ENCODE peak calls at places on chromosomes 4 and X, in six cellular contexts. One of them, this sample, is unnamed.

GRCh38 chrX:46485897-46486296 is 59.3 kb downstream of the ZNF674 start:
- DNase-seq in iris pigment epithelial cell: no peak
- DNase-seq in kidney epithelial cell: no peak
- DNase-seq in stimulated activated CD8-positive, alpha-beta memory T cell treated with anti-CD3 and anti-CD28 coated beads, Interleukin-15, amount 100 ng/mL, for 24 hours: no peak
- DNase-seq in choroid plexus epithelial cell: no peak
- DNase-seq in stimulated activated CD4-positive, alpha-beta T cell treated with anti-CD3 and anti-CD28 coated beads, Interleukin-1b, Interleukin-23, amount 100 ng/mL, for 1 hour: no peak
- DNase-seq in this sample: no peak

GRCh38 chr4:165873298-165874071 is 448 bp downstream of the TLL1 start:
- DNase-seq in iris pigment epithelial cell: peak
- DNase-seq in kidney epithelial cell: no peak
- DNase-seq in stimulated activated CD8-positive, alpha-beta memory T cell treated with anti-CD3 and anti-CD28 coated beads, Interleukin-15, amount 100 ng/mL, for 24 hours: no peak
- DNase-seq in choroid plexus epithelial cell: no peak
- DNase-seq in stimulated activated CD4-positive, alpha-beta T cell treated with anti-CD3 and anti-CD28 coated beads, Interleukin-1b, Interleukin-23, amount 100 ng/mL, for 1 hour: no peak
- DNase-seq in this sample: no peak

GRCh38 chr4:174107749-174108354 is 175.6 kb downstream of the FBXO8 start:
- DNase-seq in iris pigment epithelial cell: no peak
- DNase-seq in kidney epithelial cell: no peak
- DNase-seq in stimulated activated CD8-positive, alpha-beta memory T cell treated with anti-CD3 and anti-CD28 coated beads, Interleukin-15, amount 100 ng/mL, for 24 hours: no peak
- DNase-seq in choroid plexus epithelial cell: no peak
- DNase-seq in stimulated activated CD4-positive, alpha-beta T cell treated with anti-CD3 and anti-CD28 coated beads, Interleukin-1b, Interleukin-23, amount 100 ng/mL, for 1 hour: no peak
- DNase-seq in this sample: no peak

GRCh38 chr4:134944115-134944514 is 742.5 kb upstream of the PABPC4L start:
- DNase-seq in iris pigment epithelial cell: no peak
- DNase-seq in kidney epithelial cell: no peak
- DNase-seq in stimulated activated CD8-positive, alpha-beta memory T cell treated with anti-CD3 and anti-CD28 coated beads, Interleukin-15, amount 100 ng/mL, for 24 hours: no peak
- DNase-seq in choroid plexus epithelial cell: no peak
- DNase-seq in stimulated activated CD4-positive, alpha-beta T cell treated with anti-CD3 and anti-CD28 coated beads, Interleukin-1b, Interleukin-23, amount 100 ng/mL, for 1 hour: no peak
- DNase-seq in this sample: no peak

GRCh38 chr4:99755223-99755944 is 61.2 kb upstream of the DAPP1 start:
- DNase-seq in iris pigment epithelial cell: peak
- DNase-seq in kidney epithelial cell: no peak
- DNase-seq in stimulated activated CD8-positive, alpha-beta memory T cell treated with anti-CD3 and anti-CD28 coated beads, Interleukin-15, amount 100 ng/mL, for 24 hours: no peak
- DNase-seq in choroid plexus epithelial cell: peak
- DNase-seq in stimulated activated CD4-positive, alpha-beta T cell treated with anti-CD3 and anti-CD28 coated beads, Interleukin-1b, Interleukin-23, amount 100 ng/mL, for 1 hour: no peak
- DNase-seq in this sample: no peak

GRCh38 chr4:153022233-153022632 is 86.1 kb downstream of the FHDC1 start:
- DNase-seq in iris pigment epithelial cell: no peak
- DNase-seq in kidney epithelial cell: no peak
- DNase-seq in stimulated activated CD8-positive, alpha-beta memory T cell treated with anti-CD3 and anti-CD28 coated beads, Interleukin-15, amount 100 ng/mL, for 24 hours: no peak
- DNase-seq in choroid plexus epithelial cell: no peak
- DNase-seq in stimulated activated CD4-positive, alpha-beta T cell treated with anti-CD3 and anti-CD28 coated beads, Interleukin-1b, Interleukin-23, amount 100 ng/mL, for 1 hour: no peak
- DNase-seq in this sample: no peak

GRCh38 chr4:152352645-152353116 is 183.2 kb downstream of the FBXW7 start:
- DNase-seq in iris pigment epithelial cell: peak
- DNase-seq in kidney epithelial cell: peak
- DNase-seq in stimulated activated CD8-positive, alpha-beta memory T cell treated with anti-CD3 and anti-CD28 coated beads, Interleukin-15, amount 100 ng/mL, for 24 hours: no peak
- DNase-seq in choroid plexus epithelial cell: peak
- DNase-seq in stimulated activated CD4-positive, alpha-beta T cell treated with anti-CD3 and anti-CD28 coated beads, Interleukin-1b, Interleukin-23, amount 100 ng/mL, for 1 hour: no peak
- DNase-seq in this sample: no peak

GRCh38 chr4:37812713-37813112 is 13.8 kb upstream of the PGM2 start:
- DNase-seq in iris pigment epithelial cell: peak
- DNase-seq in kidney epithelial cell: no peak
- DNase-seq in stimulated activated CD8-positive, alpha-beta memory T cell treated with anti-CD3 and anti-CD28 coated beads, Interleukin-15, amount 100 ng/mL, for 24 hours: no peak
- DNase-seq in choroid plexus epithelial cell: peak
- DNase-seq in stimulated activated CD4-positive, alpha-beta T cell treated with anti-CD3 and anti-CD28 coated beads, Interleukin-1b, Interleukin-23, amount 100 ng/mL, for 1 hour: no peak
- DNase-seq in this sample: no peak

GRCh38 chr4:176377705-176378302 is 58.0 kb downstream of the SPCS3 start:
- DNase-seq in iris pigment epithelial cell: peak
- DNase-seq in kidney epithelial cell: no peak
- DNase-seq in stimulated activated CD8-positive, alpha-beta memory T cell treated with anti-CD3 and anti-CD28 coated beads, Interleukin-15, amount 100 ng/mL, for 24 hours: no peak
- DNase-seq in choroid plexus epithelial cell: peak
- DNase-seq in stimulated activated CD4-positive, alpha-beta T cell treated with anti-CD3 and anti-CD28 coated beads, Interleukin-1b, Interleukin-23, amount 100 ng/mL, for 1 hour: no peak
- DNase-seq in this sample: no peak

GRCh38 chrX:133892337-133892736 is 93.1 kb downstream of the GPC3 start:
- DNase-seq in iris pigment epithelial cell: no peak
- DNase-seq in kidney epithelial cell: no peak
- DNase-seq in stimulated activated CD8-positive, alpha-beta memory T cell treated with anti-CD3 and anti-CD28 coated beads, Interleukin-15, amount 100 ng/mL, for 24 hours: no peak
- DNase-seq in choroid plexus epithelial cell: no peak
- DNase-seq in stimulated activated CD4-positive, alpha-beta T cell treated with anti-CD3 and anti-CD28 coated beads, Interleukin-1b, Interleukin-23, amount 100 ng/mL, for 1 hour: no peak
- DNase-seq in this sample: no peak

GRCh38 chr4:171813195-171813955 is at the start of gene GALNTL6:
- DNase-seq in iris pigment epithelial cell: peak
- DNase-seq in kidney epithelial cell: no peak
- DNase-seq in stimulated activated CD8-positive, alpha-beta memory T cell treated with anti-CD3 and anti-CD28 coated beads, Interleukin-15, amount 100 ng/mL, for 24 hours: no peak
- DNase-seq in choroid plexus epithelial cell: peak
- DNase-seq in stimulated activated CD4-positive, alpha-beta T cell treated with anti-CD3 and anti-CD28 coated beads, Interleukin-1b, Interleukin-23, amount 100 ng/mL, for 1 hour: no peak
- DNase-seq in this sample: no peak

GRCh38 chr4:61194601-61195000 is 5.5 kb upstream of the ADGRL3 start:
- DNase-seq in iris pigment epithelial cell: no peak
- DNase-seq in kidney epithelial cell: no peak
- DNase-seq in stimulated activated CD8-positive, alpha-beta memory T cell treated with anti-CD3 and anti-CD28 coated beads, Interleukin-15, amount 100 ng/mL, for 24 hours: no peak
- DNase-seq in choroid plexus epithelial cell: no peak
- DNase-seq in stimulated activated CD4-positive, alpha-beta T cell treated with anti-CD3 and anti-CD28 coated beads, Interleukin-1b, Interleukin-23, amount 100 ng/mL, for 1 hour: no peak
- DNase-seq in this sample: no peak

GRCh38 chrX:110026099-110026844 is 23.4 kb downstream of the TMEM164 start:
- DNase-seq in iris pigment epithelial cell: no peak
- DNase-seq in kidney epithelial cell: no peak
- DNase-seq in stimulated activated CD8-positive, alpha-beta memory T cell treated with anti-CD3 and anti-CD28 coated beads, Interleukin-15, amount 100 ng/mL, for 24 hours: no peak
- DNase-seq in choroid plexus epithelial cell: no peak
- DNase-seq in stimulated activated CD4-positive, alpha-beta T cell treated with anti-CD3 and anti-CD28 coated beads, Interleukin-1b, Interleukin-23, amount 100 ng/mL, for 1 hour: no peak
- DNase-seq in this sample: no peak

GRCh38 chr4:31714238-31714637 is 994.1 kb downstream of the PCDH7 start:
- DNase-seq in iris pigment epithelial cell: no peak
- DNase-seq in kidney epithelial cell: no peak
- DNase-seq in stimulated activated CD8-positive, alpha-beta memory T cell treated with anti-CD3 and anti-CD28 coated beads, Interleukin-15, amount 100 ng/mL, for 24 hours: no peak
- DNase-seq in choroid plexus epithelial cell: no peak
- DNase-seq in stimulated activated CD4-positive, alpha-beta T cell treated with anti-CD3 and anti-CD28 coated beads, Interleukin-1b, Interleukin-23, amount 100 ng/mL, for 1 hour: no peak
- DNase-seq in this sample: no peak

GRCh38 chrX:70386240-70386639 is 36.9 kb upstream of the GDPD2 start:
- DNase-seq in iris pigment epithelial cell: peak
- DNase-seq in kidney epithelial cell: no peak
- DNase-seq in stimulated activated CD8-positive, alpha-beta memory T cell treated with anti-CD3 and anti-CD28 coated beads, Interleukin-15, amount 100 ng/mL, for 24 hours: no peak
- DNase-seq in choroid plexus epithelial cell: no peak
- DNase-seq in stimulated activated CD4-positive, alpha-beta T cell treated with anti-CD3 and anti-CD28 coated beads, Interleukin-1b, Interleukin-23, amount 100 ng/mL, for 1 hour: no peak
- DNase-seq in this sample: no peak

GRCh38 chrX:65241059-65241721 is 264.9 kb upstream of the ZC4H2 start:
- DNase-seq in iris pigment epithelial cell: no peak
- DNase-seq in kidney epithelial cell: no peak
- DNase-seq in stimulated activated CD8-positive, alpha-beta memory T cell treated with anti-CD3 and anti-CD28 coated beads, Interleukin-15, amount 100 ng/mL, for 24 hours: no peak
- DNase-seq in choroid plexus epithelial cell: no peak
- DNase-seq in stimulated activated CD4-positive, alpha-beta T cell treated with anti-CD3 and anti-CD28 coated beads, Interleukin-1b, Interleukin-23, amount 100 ng/mL, for 1 hour: no peak
- DNase-seq in this sample: no peak

GRCh38 chr4:39354178-39354503 is 12.0 kb downstream of the RFC1 start:
- DNase-seq in iris pigment epithelial cell: no peak
- DNase-seq in kidney epithelial cell: no peak
- DNase-seq in stimulated activated CD8-positive, alpha-beta memory T cell treated with anti-CD3 and anti-CD28 coated beads, Interleukin-15, amount 100 ng/mL, for 24 hours: no peak
- DNase-seq in choroid plexus epithelial cell: no peak
- DNase-seq in stimulated activated CD4-positive, alpha-beta T cell treated with anti-CD3 and anti-CD28 coated beads, Interleukin-1b, Interleukin-23, amount 100 ng/mL, for 1 hour: no peak
- DNase-seq in this sample: no peak

GRCh38 chrX:133362538-133362937 is 52.8 kb downstream of the GPC4 start:
- DNase-seq in iris pigment epithelial cell: no peak
- DNase-seq in kidney epithelial cell: no peak
- DNase-seq in stimulated activated CD8-positive, alpha-beta memory T cell treated with anti-CD3 and anti-CD28 coated beads, Interleukin-15, amount 100 ng/mL, for 24 hours: no peak
- DNase-seq in choroid plexus epithelial cell: no peak
- DNase-seq in stimulated activated CD4-positive, alpha-beta T cell treated with anti-CD3 and anti-CD28 coated beads, Interleukin-1b, Interleukin-23, amount 100 ng/mL, for 1 hour: no peak
- DNase-seq in this sample: no peak

GRCh38 chr4:83552924-83553323 is 17.0 kb downstream of the GPAT3 start:
- DNase-seq in iris pigment epithelial cell: peak
- DNase-seq in kidney epithelial cell: peak
- DNase-seq in stimulated activated CD8-positive, alpha-beta memory T cell treated with anti-CD3 and anti-CD28 coated beads, Interleukin-15, amount 100 ng/mL, for 24 hours: no peak
- DNase-seq in choroid plexus epithelial cell: peak
- DNase-seq in stimulated activated CD4-positive, alpha-beta T cell treated with anti-CD3 and anti-CD28 coated beads, Interleukin-1b, Interleukin-23, amount 100 ng/mL, for 1 hour: no peak
- DNase-seq in this sample: no peak

GRCh38 chrX:65926095-65927019 is 113.5 kb downstream of the VSIG4 start:
- DNase-seq in iris pigment epithelial cell: no peak
- DNase-seq in kidney epithelial cell: no peak
- DNase-seq in stimulated activated CD8-positive, alpha-beta memory T cell treated with anti-CD3 and anti-CD28 coated beads, Interleukin-15, amount 100 ng/mL, for 24 hours: no peak
- DNase-seq in choroid plexus epithelial cell: no peak
- DNase-seq in stimulated activated CD4-positive, alpha-beta T cell treated with anti-CD3 and anti-CD28 coated beads, Interleukin-1b, Interleukin-23, amount 100 ng/mL, for 1 hour: no peak
- DNase-seq in this sample: no peak

GRCh38 chrX:55702611-55703010 is 14.9 kb upstream of the RRAGB start:
- DNase-seq in iris pigment epithelial cell: no peak
- DNase-seq in kidney epithelial cell: no peak
- DNase-seq in stimulated activated CD8-positive, alpha-beta memory T cell treated with anti-CD3 and anti-CD28 coated beads, Interleukin-15, amount 100 ng/mL, for 24 hours: no peak
- DNase-seq in choroid plexus epithelial cell: no peak
- DNase-seq in stimulated activated CD4-positive, alpha-beta T cell treated with anti-CD3 and anti-CD28 coated beads, Interleukin-1b, Interleukin-23, amount 100 ng/mL, for 1 hour: no peak
- DNase-seq in this sample: no peak

GRCh38 chr4:185464887-185465286 is 6.6 kb downstream of the CCDC110 start:
- DNase-seq in iris pigment epithelial cell: peak
- DNase-seq in kidney epithelial cell: no peak
- DNase-seq in stimulated activated CD8-positive, alpha-beta memory T cell treated with anti-CD3 and anti-CD28 coated beads, Interleukin-15, amount 100 ng/mL, for 24 hours: no peak
- DNase-seq in choroid plexus epithelial cell: no peak
- DNase-seq in stimulated activated CD4-positive, alpha-beta T cell treated with anti-CD3 and anti-CD28 coated beads, Interleukin-1b, Interleukin-23, amount 100 ng/mL, for 1 hour: no peak
- DNase-seq in this sample: no peak

GRCh38 chr4:112038861-112039260 is 106.4 kb upstream of the FAM241A start:
- DNase-seq in iris pigment epithelial cell: peak
- DNase-seq in kidney epithelial cell: no peak
- DNase-seq in stimulated activated CD8-positive, alpha-beta memory T cell treated with anti-CD3 and anti-CD28 coated beads, Interleukin-15, amount 100 ng/mL, for 24 hours: no peak
- DNase-seq in choroid plexus epithelial cell: peak
- DNase-seq in stimulated activated CD4-positive, alpha-beta T cell treated with anti-CD3 and anti-CD28 coated beads, Interleukin-1b, Interleukin-23, amount 100 ng/mL, for 1 hour: no peak
- DNase-seq in this sample: no peak

GRCh38 chr4:13548059-13548983 is 4.0 kb upstream of the NKX3-2 start:
- DNase-seq in iris pigment epithelial cell: no peak
- DNase-seq in kidney epithelial cell: no peak
- DNase-seq in stimulated activated CD8-positive, alpha-beta memory T cell treated with anti-CD3 and anti-CD28 coated beads, Interleukin-15, amount 100 ng/mL, for 24 hours: no peak
- DNase-seq in choroid plexus epithelial cell: no peak
- DNase-seq in stimulated activated CD4-positive, alpha-beta T cell treated with anti-CD3 and anti-CD28 coated beads, Interleukin-1b, Interleukin-23, amount 100 ng/mL, for 1 hour: no peak
- DNase-seq in this sample: no peak

GRCh38 chr4:7473096-7473495 is 38.4 kb upstream of the PSAPL1 start:
- DNase-seq in iris pigment epithelial cell: no peak
- DNase-seq in kidney epithelial cell: no peak
- DNase-seq in stimulated activated CD8-positive, alpha-beta memory T cell treated with anti-CD3 and anti-CD28 coated beads, Interleukin-15, amount 100 ng/mL, for 24 hours: no peak
- DNase-seq in choroid plexus epithelial cell: no peak
- DNase-seq in stimulated activated CD4-positive, alpha-beta T cell treated with anti-CD3 and anti-CD28 coated beads, Interleukin-1b, Interleukin-23, amount 100 ng/mL, for 1 hour: no peak
- DNase-seq in this sample: no peak

GRCh38 chrX:4710618-4711433 is 997.4 kb upstream of the PRKX start:
- DNase-seq in iris pigment epithelial cell: peak
- DNase-seq in kidney epithelial cell: no peak
- DNase-seq in stimulated activated CD8-positive, alpha-beta memory T cell treated with anti-CD3 and anti-CD28 coated beads, Interleukin-15, amount 100 ng/mL, for 24 hours: no peak
- DNase-seq in choroid plexus epithelial cell: no peak
- DNase-seq in stimulated activated CD4-positive, alpha-beta T cell treated with anti-CD3 and anti-CD28 coated beads, Interleukin-1b, Interleukin-23, amount 100 ng/mL, for 1 hour: no peak
- DNase-seq in this sample: no peak

GRCh38 chrX:40887476-40887875 is 152.1 kb upstream of the MED14 start:
- DNase-seq in iris pigment epithelial cell: no peak
- DNase-seq in kidney epithelial cell: no peak
- DNase-seq in stimulated activated CD8-positive, alpha-beta memory T cell treated with anti-CD3 and anti-CD28 coated beads, Interleukin-15, amount 100 ng/mL, for 24 hours: no peak
- DNase-seq in choroid plexus epithelial cell: no peak
- DNase-seq in stimulated activated CD4-positive, alpha-beta T cell treated with anti-CD3 and anti-CD28 coated beads, Interleukin-1b, Interleukin-23, amount 100 ng/mL, for 1 hour: no peak
- DNase-seq in this sample: no peak

GRCh38 chrX:63675716-63676115 is 109.3 kb downstream of the ARHGEF9 start:
- DNase-seq in iris pigment epithelial cell: no peak
- DNase-seq in kidney epithelial cell: no peak
- DNase-seq in stimulated activated CD8-positive, alpha-beta memory T cell treated with anti-CD3 and anti-CD28 coated beads, Interleukin-15, amount 100 ng/mL, for 24 hours: no peak
- DNase-seq in choroid plexus epithelial cell: no peak
- DNase-seq in stimulated activated CD4-positive, alpha-beta T cell treated with anti-CD3 and anti-CD28 coated beads, Interleukin-1b, Interleukin-23, amount 100 ng/mL, for 1 hour: no peak
- DNase-seq in this sample: no peak

GRCh38 chr4:178612725-178613124 is 1170.5 kb upstream of the AGA start:
- DNase-seq in iris pigment epithelial cell: no peak
- DNase-seq in kidney epithelial cell: no peak
- DNase-seq in stimulated activated CD8-positive, alpha-beta memory T cell treated with anti-CD3 and anti-CD28 coated beads, Interleukin-15, amount 100 ng/mL, for 24 hours: no peak
- DNase-seq in choroid plexus epithelial cell: no peak
- DNase-seq in stimulated activated CD4-positive, alpha-beta T cell treated with anti-CD3 and anti-CD28 coated beads, Interleukin-1b, Interleukin-23, amount 100 ng/mL, for 1 hour: no peak
- DNase-seq in this sample: no peak

GRCh38 chrX:110284159-110284558 is 33.7 kb downstream of the AMMECR1 start:
- DNase-seq in iris pigment epithelial cell: peak
- DNase-seq in kidney epithelial cell: peak
- DNase-seq in stimulated activated CD8-positive, alpha-beta memory T cell treated with anti-CD3 and anti-CD28 coated beads, Interleukin-15, amount 100 ng/mL, for 24 hours: no peak
- DNase-seq in choroid plexus epithelial cell: peak
- DNase-seq in stimulated activated CD4-positive, alpha-beta T cell treated with anti-CD3 and anti-CD28 coated beads, Interleukin-1b, Interleukin-23, amount 100 ng/mL, for 1 hour: no peak
- DNase-seq in this sample: no peak

GRCh38 chrX:150258463-150259430 is 104.4 kb upstream of the MAMLD1 start:
- DNase-seq in iris pigment epithelial cell: no peak
- DNase-seq in kidney epithelial cell: no peak
- DNase-seq in stimulated activated CD8-positive, alpha-beta memory T cell treated with anti-CD3 and anti-CD28 coated beads, Interleukin-15, amount 100 ng/mL, for 24 hours: no peak
- DNase-seq in choroid plexus epithelial cell: peak
- DNase-seq in stimulated activated CD4-positive, alpha-beta T cell treated with anti-CD3 and anti-CD28 coated beads, Interleukin-1b, Interleukin-23, amount 100 ng/mL, for 1 hour: no peak
- DNase-seq in this sample: no peak

GRCh38 chrX:116667346-116667745 is 204.6 kb upstream of the CT83 start:
- DNase-seq in iris pigment epithelial cell: no peak
- DNase-seq in kidney epithelial cell: no peak
- DNase-seq in stimulated activated CD8-positive, alpha-beta memory T cell treated with anti-CD3 and anti-CD28 coated beads, Interleukin-15, amount 100 ng/mL, for 24 hours: no peak
- DNase-seq in choroid plexus epithelial cell: no peak
- DNase-seq in stimulated activated CD4-positive, alpha-beta T cell treated with anti-CD3 and anti-CD28 coated beads, Interleukin-1b, Interleukin-23, amount 100 ng/mL, for 1 hour: no peak
- DNase-seq in this sample: no peak

This sample was measured in breast epithelium.